ENCODE peak calls at places on chromosome 3, in four cellular contexts. One of them, this sample, is unnamed.

GRCh38 chr3:54970895-54971294 is 43.0 kb upstream of the LRTM1 start:
- DNase-seq in GM10248: no peak
- DNase-seq in AG04450: no peak
- DNase-seq in Calu3: no peak
- DNase-seq in this sample: no peak

GRCh38 chr3:182697345-182697919 is 95.9 kb upstream of the ATP11B start:
- DNase-seq in Calu3: no peak
- DNase-seq in GM10248: no peak
- DNase-seq in AG04450: no peak
- DNase-seq in this sample: no peak

GRCh38 chr3:12993022-12993622 is 80.1 kb downstream of the IQSEC1 start:
- DNase-seq in Calu3: no peak
- DNase-seq in GM10248: no peak
- DNase-seq in AG04450: no peak
- DNase-seq in this sample: no peak

GRCh38 chr3:56484096-56484495 is 15.8 kb upstream of the ERC2 start:
- DNase-seq in Calu3: no peak
- DNase-seq in GM10248: no peak
- DNase-seq in AG04450: no peak
- DNase-seq in this sample: no peak

GRCh38 chr3:8607285-8608040 is 37.1 kb downstream of the SSUH2 start:
- DNase-seq in AG04450: peak
- DNase-seq in Calu3: peak
- DNase-seq in GM10248: no peak
- DNase-seq in this sample: no peak

GRCh38 chr3:119774419-119774818 is 7.5 kb upstream of the NR1I2 start:
- DNase-seq in AG04450: no peak
- DNase-seq in GM10248: peak
- DNase-seq in Calu3: no peak
- DNase-seq in this sample: no peak

GRCh38 chr3:172635588-172635987 is 75.3 kb downstream of the NCEH1 start:
- DNase-seq in GM10248: peak
- DNase-seq in Calu3: peak
- DNase-seq in AG04450: no peak
- DNase-seq in this sample: no peak

GRCh38 chr3:114609952-114610351 is 316.1 kb downstream of the TIGIT start:
- DNase-seq in GM10248: no peak
- DNase-seq in Calu3: no peak
- DNase-seq in AG04450: no peak
- DNase-seq in this sample: no peak

GRCh38 chr3:195094211-195094921 is 176.6 kb downstream of the XXYLT1 start:
- DNase-seq in AG04450: no peak
- DNase-seq in GM10248: peak
- DNase-seq in Calu3: no peak
- DNase-seq in this sample: peak

GRCh38 chr3:44942202-44942921 is 33.6 kb downstream of the ZDHHC3 start:
- DNase-seq in AG04450: no peak
- DNase-seq in Calu3: no peak
- DNase-seq in GM10248: no peak
- DNase-seq in this sample: no peak

GRCh38 chr3:193087336-193087735 is 153.7 kb upstream of the PLAAT1 start:
- DNase-seq in GM10248: no peak
- DNase-seq in AG04450: no peak
- DNase-seq in Calu3: peak
- DNase-seq in this sample: no peak

GRCh38 chr3:185815391-185816282 is 9.2 kb downstream of the IGF2BP2 start:
- DNase-seq in Calu3: no peak
- DNase-seq in AG04450: no peak
- DNase-seq in GM10248: no peak
- DNase-seq in this sample: no peak

GRCh38 chr3:14439501-14440167 is 37.2 kb downstream of the SLC6A6 start:
- DNase-seq in AG04450: no peak
- DNase-seq in Calu3: peak
- DNase-seq in GM10248: no peak
- DNase-seq in this sample: no peak

GRCh38 chr3:51941447-51941797 is 282 bp downstream of the RRP9 start:
- DNase-seq in Calu3: no peak
- DNase-seq in AG04450: no peak
- DNase-seq in GM10248: no peak
- DNase-seq in this sample: no peak

GRCh38 chr3:170765419-170766078 is 104.4 kb downstream of the RPL22L1 start:
- DNase-seq in GM10248: no peak
- DNase-seq in AG04450: no peak
- DNase-seq in Calu3: no peak
- DNase-seq in this sample: no peak

GRCh38 chr3:129983561-129983960 is 9.0 kb downstream of the TRH start:
- DNase-seq in GM10248: no peak
- DNase-seq in AG04450: no peak
- DNase-seq in Calu3: no peak
- DNase-seq in this sample: no peak

GRCh38 chr3:99012051-99012450 is 110.6 kb upstream of the DCBLD2 start:
- DNase-seq in Calu3: no peak
- DNase-seq in GM10248: peak
- DNase-seq in AG04450: no peak
- DNase-seq in this sample: no peak

GRCh38 chr3:7238565-7239295 is 377.8 kb downstream of the GRM7 start:
- DNase-seq in Calu3: no peak
- DNase-seq in AG04450: no peak
- DNase-seq in GM10248: no peak
- DNase-seq in this sample: no peak

GRCh38 chr3:111768571-111769100 is 90.4 kb upstream of the PHLDB2 start:
- DNase-seq in AG04450: peak
- DNase-seq in GM10248: no peak
- DNase-seq in Calu3: peak
- DNase-seq in this sample: no peak

GRCh38 chr3:66402596-66403267 is 98.1 kb downstream of the LRIG1 start:
- DNase-seq in Calu3: no peak
- DNase-seq in AG04450: no peak
- DNase-seq in GM10248: no peak
- DNase-seq in this sample: no peak

GRCh38 chr3:42638339-42638842 is 15.1 kb upstream of the ZBTB47 start:
- DNase-seq in GM10248: no peak
- DNase-seq in Calu3: no peak
- DNase-seq in AG04450: no peak
- DNase-seq in this sample: no peak

GRCh38 chr3:169772530-169772950 is 656 bp upstream of the MYNN start:
- DNase-seq in GM10248: peak
- DNase-seq in Calu3: peak
- DNase-seq in AG04450: no peak
- DNase-seq in this sample: no peak

GRCh38 chr3:58353722-58354553 is 21.2 kb downstream of the PXK start:
- DNase-seq in AG04450: no peak
- DNase-seq in GM10248: no peak
- DNase-seq in Calu3: no peak
- DNase-seq in this sample: no peak

GRCh38 chr3:71031914-71032521 is 551.5 kb downstream of the FOXP1 start:
- DNase-seq in GM10248: no peak
- DNase-seq in Calu3: no peak
- DNase-seq in AG04450: no peak
- DNase-seq in this sample: no peak

GRCh38 chr3:124584552-124585391 is 145.5 kb upstream of the UMPS start:
- DNase-seq in Calu3: peak
- DNase-seq in GM10248: peak
- DNase-seq in AG04450: no peak
- DNase-seq in this sample: no peak

GRCh38 chr3:25587526-25587925 is 77.2 kb downstream of the TOP2B start:
- DNase-seq in Calu3: no peak
- DNase-seq in AG04450: no peak
- DNase-seq in GM10248: no peak
- DNase-seq in this sample: no peak

GRCh38 chr3:44955917-44956316 is 20.1 kb downstream of the ZDHHC3 start:
- DNase-seq in AG04450: no peak
- DNase-seq in GM10248: no peak
- DNase-seq in Calu3: no peak
- DNase-seq in this sample: no peak

GRCh38 chr3:14523792-14524191 is 16.4 kb downstream of the GRIP2 start:
- DNase-seq in Calu3: no peak
- DNase-seq in GM10248: no peak
- DNase-seq in AG04450: no peak
- DNase-seq in this sample: no peak

GRCh38 chr3:48429416-48430358 is at the start of gene PLXNB1:
- DNase-seq in Calu3: peak
- DNase-seq in AG04450: no peak
- DNase-seq in GM10248: peak
- DNase-seq in this sample: no peak

GRCh38 chr3:52230461-52230860 is 5.0 kb upstream of the TLR9 start:
- DNase-seq in AG04450: no peak
- DNase-seq in GM10248: no peak
- DNase-seq in Calu3: no peak
- DNase-seq in this sample: no peak

GRCh38 chr3:49013738-49014660 is 4.4 kb downstream of the DALRD3 start:
- DNase-seq in AG04450: no peak
- DNase-seq in Calu3: peak
- DNase-seq in GM10248: peak
- DNase-seq in this sample: no peak

GRCh38 chr3:112604536-112604935 is 36.4 kb downstream of the CCDC80 start:
- DNase-seq in GM10248: no peak
- DNase-seq in AG04450: peak
- DNase-seq in Calu3: no peak
- DNase-seq in this sample: no peak

GRCh38 chr3:72062017-72062416 is 277.1 kb upstream of the PROK2 start:
- DNase-seq in Calu3: no peak
- DNase-seq in GM10248: no peak
- DNase-seq in AG04450: no peak
- DNase-seq in this sample: no peak

GRCh38 chr3:141561426-141562034 is 74.7 kb downstream of the RASA2 start:
- DNase-seq in AG04450: peak
- DNase-seq in Calu3: peak
- DNase-seq in GM10248: peak
- DNase-seq in this sample: no peak

GRCh38 chr3:183698760-183699159 is 1.2 kb downstream of the YEATS2 start:
- DNase-seq in Calu3: no peak
- DNase-seq in AG04450: no peak
- DNase-seq in GM10248: peak
- DNase-seq in this sample: no peak

GRCh38 chr3:186277268-186277909 is 84.6 kb downstream of the DGKG start:
- DNase-seq in Calu3: peak
- DNase-seq in AG04450: peak
- DNase-seq in GM10248: no peak
- DNase-seq in this sample: no peak

GRCh38 chr3:42507252-42507651 is 4.8 kb downstream of the VIPR1 start:
- DNase-seq in AG04450: no peak
- DNase-seq in GM10248: no peak
- DNase-seq in Calu3: peak
- DNase-seq in this sample: peak

GRCh38 chr3:23004971-23005370 is 198.2 kb upstream of the UBE2E2 start:
- DNase-seq in GM10248: no peak
- DNase-seq in Calu3: peak
- DNase-seq in AG04450: peak
- DNase-seq in this sample: no peak

GRCh38 chr3:113745273-113746068 is 578 bp downstream of the NAA50 start:
- DNase-seq in GM10248: peak
- DNase-seq in AG04450: peak
- DNase-seq in Calu3: peak
- DNase-seq in this sample: no peak

GRCh38 chr3:159841766-159842165 is 146.9 kb upstream of the IL12A start:
- DNase-seq in GM10248: no peak
- DNase-seq in AG04450: no peak
- DNase-seq in Calu3: no peak
- DNase-seq in this sample: no peak

GRCh38 chr3:159844801-159845261 is 143.8 kb upstream of the IL12A start:
- DNase-seq in GM10248: no peak
- DNase-seq in Calu3: no peak
- DNase-seq in AG04450: no peak
- DNase-seq in this sample: no peak

GRCh38 chr3:159846255-159846654 is 142.4 kb upstream of the IL12A start:
- DNase-seq in Calu3: no peak
- DNase-seq in AG04450: no peak
- DNase-seq in GM10248: no peak
- DNase-seq in this sample: no peak

GRCh38 chr3:159845737-159846136 is 142.9 kb upstream of the IL12A start:
- DNase-seq in AG04450: no peak
- DNase-seq in GM10248: no peak
- DNase-seq in Calu3: no peak
- DNase-seq in this sample: no peak

DNA sequence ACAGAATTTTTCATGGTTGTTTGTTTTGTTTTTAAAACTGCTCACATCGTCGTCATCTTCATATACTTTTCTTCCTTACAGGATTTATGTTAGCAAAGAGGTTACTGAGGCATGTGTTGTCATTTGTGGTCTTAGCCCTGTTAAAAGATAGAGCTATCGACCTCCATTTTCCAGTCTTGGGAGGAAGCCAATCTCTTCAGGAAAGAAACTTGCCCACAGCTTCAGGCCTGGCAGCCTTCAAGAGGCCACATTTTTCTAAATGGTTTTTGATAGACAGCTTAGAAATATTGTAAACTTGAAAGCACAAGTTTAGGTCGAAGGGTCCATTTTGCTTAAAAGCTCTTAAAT is 144.3 kb upstream of the IL12A start:
- DNase-seq in AG04450: no peak
- DNase-seq in Calu3: no peak
- DNase-seq in GM10248: no peak
- DNase-seq in this sample: no peak
- TF ChIP-seq CTCF in AG04450: no peak
- TF ChIP-seq CTCF in Calu3: no peak
- TF ChIP-seq CTCF in GM10248: no peak
- TF ChIP-seq CTCF in this sample: no peak

GRCh38 chr3:16373270-16373785 is 108.3 kb downstream of the OXNAD1 start:
- DNase-seq in Calu3: no peak
- DNase-seq in GM10248: no peak
- DNase-seq in AG04450: no peak
- DNase-seq in this sample: no peak
- TF ChIP-seq CTCF in Calu3: no peak
- TF ChIP-seq CTCF in GM10248: no peak
- TF ChIP-seq CTCF in AG04450: no peak
- TF ChIP-seq CTCF in this sample: no peak

GRCh38 chr3:27756877-27757276 is 34.8 kb upstream of the EOMES start:
- DNase-seq in AG04450: no peak
- DNase-seq in Calu3: no peak
- DNase-seq in GM10248: no peak
- DNase-seq in this sample: no peak
- TF ChIP-seq CTCF in AG04450: no peak
- TF ChIP-seq CTCF in Calu3: no peak
- TF ChIP-seq CTCF in GM10248: no peak
- TF ChIP-seq CTCF in this sample: no peak

GRCh38 chr3:138848696-138849095 is 14.0 kb upstream of the PIK3CB start:
- DNase-seq in GM10248: no peak
- DNase-seq in AG04450: no peak
- DNase-seq in Calu3: no peak
- DNase-seq in this sample: peak

GRCh38 chr3:138846350-138846756 is 11.6 kb upstream of the PIK3CB start:
- DNase-seq in AG04450: no peak
- DNase-seq in Calu3: no peak
- DNase-seq in GM10248: no peak
- DNase-seq in this sample: no peak

GRCh38 chr3:138842483-138843188 is 7.9 kb upstream of the PIK3CB start:
- DNase-seq in AG04450: no peak
- DNase-seq in GM10248: peak
- DNase-seq in Calu3: no peak
- DNase-seq in this sample: peak

GRCh38 chr3:138845771-138846173 is 11.0 kb upstream of the PIK3CB start:
- DNase-seq in AG04450: no peak
- DNase-seq in Calu3: no peak
- DNase-seq in GM10248: no peak
- DNase-seq in this sample: peak

GRCh38 chr3:138845071-138845685 is 10.4 kb upstream of the PIK3CB start:
- DNase-seq in AG04450: no peak
- DNase-seq in GM10248: no peak
- DNase-seq in Calu3: no peak
- DNase-seq in this sample: peak
- TF ChIP-seq CTCF in AG04450: no peak
- TF ChIP-seq CTCF in GM10248: no peak
- TF ChIP-seq CTCF in Calu3: no peak
- TF ChIP-seq CTCF in this sample: no peak

This sample was measured in chondrocyte.